ENCODE peak calls at places on chromosomes 3 and 15, in seven cellular contexts. One of them, this sample, is unnamed.

GRCh38 chr15:73282567-73283200 is 86.1 kb downstream of the HCN4 start:
- DNase-seq in progenitor cell of endocrine pancreas: no peak
- DNase-seq in left ventricle myocardium inferior: no peak
- DNase-seq in activated CD4-positive, alpha-beta T cell treated with anti-CD3 and anti-CD28 coated beads, Interleukin-2, amount 50 U/mL, for 1 hour: no peak
- DNase-seq in Calu3: no peak
- DNase-seq in H9: no peak
- DNase-seq in fibroblast of the aortic adventitia: no peak
- DNase-seq in this sample: no peak

GRCh38 chr3:147383617-147384016 is 22.7 kb downstream of the ZIC4 start:
- DNase-seq in Calu3: peak
- DNase-seq in activated CD4-positive, alpha-beta T cell treated with anti-CD3 and anti-CD28 coated beads, Interleukin-2, amount 50 U/mL, for 1 hour: no peak
- DNase-seq in H9: peak
- DNase-seq in progenitor cell of endocrine pancreas: no peak
- DNase-seq in fibroblast of the aortic adventitia: no peak
- DNase-seq in left ventricle myocardium inferior: no peak
- DNase-seq in this sample: peak

GRCh38 chr15:77580991-77581682 is 51.6 kb downstream of the LINGO1 start:
- DNase-seq in activated CD4-positive, alpha-beta T cell treated with anti-CD3 and anti-CD28 coated beads, Interleukin-2, amount 50 U/mL, for 1 hour: no peak
- DNase-seq in progenitor cell of endocrine pancreas: no peak
- DNase-seq in Calu3: no peak
- DNase-seq in fibroblast of the aortic adventitia: no peak
- DNase-seq in left ventricle myocardium inferior: peak
- DNase-seq in H9: no peak
- DNase-seq in this sample: no peak

GRCh38 chr15:31251165-31251564 is 75.5 kb upstream of the KLF13 start:
- DNase-seq in left ventricle myocardium inferior: no peak
- DNase-seq in progenitor cell of endocrine pancreas: no peak
- DNase-seq in activated CD4-positive, alpha-beta T cell treated with anti-CD3 and anti-CD28 coated beads, Interleukin-2, amount 50 U/mL, for 1 hour: no peak
- DNase-seq in Calu3: no peak
- DNase-seq in fibroblast of the aortic adventitia: no peak
- DNase-seq in H9: no peak
- DNase-seq in this sample: no peak

GRCh38 chr3:191198886-191199285 is at the start of gene OSTN:
- DNase-seq in progenitor cell of endocrine pancreas: no peak
- DNase-seq in activated CD4-positive, alpha-beta T cell treated with anti-CD3 and anti-CD28 coated beads, Interleukin-2, amount 50 U/mL, for 1 hour: no peak
- DNase-seq in fibroblast of the aortic adventitia: no peak
- DNase-seq in Calu3: no peak
- DNase-seq in H9: no peak
- DNase-seq in left ventricle myocardium inferior: no peak
- DNase-seq in this sample: no peak

GRCh38 chr3:12905316-12906071 is 64.1 kb upstream of the RPL32 start:
- DNase-seq in progenitor cell of endocrine pancreas: no peak
- DNase-seq in left ventricle myocardium inferior: no peak
- DNase-seq in Calu3: no peak
- DNase-seq in H9: no peak
- DNase-seq in fibroblast of the aortic adventitia: no peak
- DNase-seq in activated CD4-positive, alpha-beta T cell treated with anti-CD3 and anti-CD28 coated beads, Interleukin-2, amount 50 U/mL, for 1 hour: no peak
- DNase-seq in this sample: no peak

GRCh38 chr3:99699841-99700240 is 61.4 kb downstream of the COL8A1 start:
- DNase-seq in activated CD4-positive, alpha-beta T cell treated with anti-CD3 and anti-CD28 coated beads, Interleukin-2, amount 50 U/mL, for 1 hour: no peak
- DNase-seq in Calu3: no peak
- DNase-seq in left ventricle myocardium inferior: no peak
- DNase-seq in H9: no peak
- DNase-seq in fibroblast of the aortic adventitia: peak
- DNase-seq in progenitor cell of endocrine pancreas: no peak
- DNase-seq in this sample: no peak

GRCh38 chr3:172379372-172379771 is 68.9 kb downstream of the GHSR start:
- DNase-seq in progenitor cell of endocrine pancreas: no peak
- DNase-seq in H9: no peak
- DNase-seq in Calu3: no peak
- DNase-seq in fibroblast of the aortic adventitia: no peak
- DNase-seq in left ventricle myocardium inferior: no peak
- DNase-seq in activated CD4-positive, alpha-beta T cell treated with anti-CD3 and anti-CD28 coated beads, Interleukin-2, amount 50 U/mL, for 1 hour: no peak
- DNase-seq in this sample: no peak

GRCh38 chr3:105661461-105661860 is 207.4 kb downstream of the CBLB start:
- DNase-seq in activated CD4-positive, alpha-beta T cell treated with anti-CD3 and anti-CD28 coated beads, Interleukin-2, amount 50 U/mL, for 1 hour: no peak
- DNase-seq in left ventricle myocardium inferior: no peak
- DNase-seq in fibroblast of the aortic adventitia: no peak
- DNase-seq in progenitor cell of endocrine pancreas: no peak
- DNase-seq in H9: no peak
- DNase-seq in Calu3: no peak
- DNase-seq in this sample: no peak

GRCh38 chr3:65083240-65083639 is 395.4 kb upstream of the ADAMTS9 start:
- DNase-seq in left ventricle myocardium inferior: no peak
- DNase-seq in activated CD4-positive, alpha-beta T cell treated with anti-CD3 and anti-CD28 coated beads, Interleukin-2, amount 50 U/mL, for 1 hour: no peak
- DNase-seq in fibroblast of the aortic adventitia: no peak
- DNase-seq in H9: no peak
- DNase-seq in progenitor cell of endocrine pancreas: no peak
- DNase-seq in Calu3: no peak
- DNase-seq in this sample: no peak

GRCh38 chr3:138070006-138070405 is 45.4 kb downstream of the DZIP1L start:
- DNase-seq in H9: no peak
- DNase-seq in progenitor cell of endocrine pancreas: no peak
- DNase-seq in activated CD4-positive, alpha-beta T cell treated with anti-CD3 and anti-CD28 coated beads, Interleukin-2, amount 50 U/mL, for 1 hour: no peak
- DNase-seq in left ventricle myocardium inferior: no peak
- DNase-seq in Calu3: no peak
- DNase-seq in fibroblast of the aortic adventitia: no peak
- DNase-seq in this sample: no peak

GRCh38 chr15:64096486-64097431 is 977 bp downstream of the SNX1 start:
- DNase-seq in H9: no peak
- DNase-seq in Calu3: peak
- DNase-seq in left ventricle myocardium inferior: no peak
- DNase-seq in progenitor cell of endocrine pancreas: no peak
- DNase-seq in activated CD4-positive, alpha-beta T cell treated with anti-CD3 and anti-CD28 coated beads, Interleukin-2, amount 50 U/mL, for 1 hour: no peak
- DNase-seq in fibroblast of the aortic adventitia: peak
- DNase-seq in this sample: peak

GRCh38 chr3:195352895-195353488 is 82.0 kb upstream of the XXYLT1 start:
- DNase-seq in progenitor cell of endocrine pancreas: no peak
- DNase-seq in H9: no peak
- DNase-seq in left ventricle myocardium inferior: no peak
- DNase-seq in fibroblast of the aortic adventitia: peak
- DNase-seq in Calu3: peak
- DNase-seq in activated CD4-positive, alpha-beta T cell treated with anti-CD3 and anti-CD28 coated beads, Interleukin-2, amount 50 U/mL, for 1 hour: no peak
- DNase-seq in this sample: no peak

GRCh38 chr15:63718590-63719035 is 115.1 kb downstream of the HERC1 start:
- DNase-seq in H9: no peak
- DNase-seq in progenitor cell of endocrine pancreas: no peak
- DNase-seq in Calu3: no peak
- DNase-seq in fibroblast of the aortic adventitia: peak
- DNase-seq in left ventricle myocardium inferior: no peak
- DNase-seq in activated CD4-positive, alpha-beta T cell treated with anti-CD3 and anti-CD28 coated beads, Interleukin-2, amount 50 U/mL, for 1 hour: no peak
- DNase-seq in this sample: no peak

GRCh38 chr15:59280855-59281254 is 74.2 kb downstream of the LDHAL6B start:
- DNase-seq in Calu3: no peak
- DNase-seq in activated CD4-positive, alpha-beta T cell treated with anti-CD3 and anti-CD28 coated beads, Interleukin-2, amount 50 U/mL, for 1 hour: no peak
- DNase-seq in H9: no peak
- DNase-seq in fibroblast of the aortic adventitia: no peak
- DNase-seq in progenitor cell of endocrine pancreas: no peak
- DNase-seq in left ventricle myocardium inferior: no peak
- DNase-seq in this sample: no peak

GRCh38 chr3:156918746-156919145 is 92.6 kb downstream of the LEKR1 start:
- DNase-seq in left ventricle myocardium inferior: no peak
- DNase-seq in progenitor cell of endocrine pancreas: no peak
- DNase-seq in Calu3: no peak
- DNase-seq in fibroblast of the aortic adventitia: no peak
- DNase-seq in activated CD4-positive, alpha-beta T cell treated with anti-CD3 and anti-CD28 coated beads, Interleukin-2, amount 50 U/mL, for 1 hour: no peak
- DNase-seq in H9: no peak
- DNase-seq in this sample: no peak

GRCh38 chr3:4394048-4394447 is 73.0 kb downstream of the SUMF1 start:
- DNase-seq in Calu3: no peak
- DNase-seq in fibroblast of the aortic adventitia: no peak
- DNase-seq in H9: no peak
- DNase-seq in progenitor cell of endocrine pancreas: no peak
- DNase-seq in activated CD4-positive, alpha-beta T cell treated with anti-CD3 and anti-CD28 coated beads, Interleukin-2, amount 50 U/mL, for 1 hour: no peak
- DNase-seq in left ventricle myocardium inferior: no peak
- DNase-seq in this sample: no peak

This sample was measured in ELF-1.